ENCODE peak calls at places on chromosomes 12 and 14, in seven cellular contexts. O is T-helper 17 cell, T is right lobe of liver, K is mesenchymal stem cell, P is AG09309, A is foreskin keratinocyte, D is psoas muscle. R is an unnamed sample.

GRCh38 chr14:71361335-71361734 is 454.1 kb downstream of the PCNX1 start:
- DNase-seq in O (no peak), T (no peak), K (peak; percentile 41), P (no peak), A (no peak), D (no peak), R (no peak)

GRCh38 chr12:70955415-70955814 is 34.9 kb upstream of the PTPRR start:
- DNase-seq in O (no peak), T (no peak), K (no peak), P (no peak), A (no peak), D (no peak), R (no peak)

GRCh38 chr12:89353823-89354629 is 1.7 kb upstream of the DUSP6 start:
- DNase-seq in O (peak; percentile 49), T (peak; percentile 87), K (peak; percentile 76), P (no peak), A (peak; percentile 91), D (peak; percentile 83), R (peak; percentile 88)

GRCh38 chr12:60148831-60149230 is 553.0 kb downstream of the SLC16A7 start:
- DNase-seq in O (no peak), T (no peak), K (peak; percentile 58), P (peak; percentile 66), A (peak; percentile 92), D (peak; percentile 1), R (no peak)

GRCh38 chr14:65164068-65164824 is 61.9 kb upstream of the MAX start:
- DNase-seq in O (no peak), T (no peak), K (peak; percentile 58), P (no peak), A (peak; percentile 26), D (no peak), R (peak; percentile 67)

GRCh38 chr14:34649344-34649743 is 19.4 kb upstream of the SNX6 start:
- DNase-seq in O (no peak), T (no peak), K (peak; percentile 95), P (peak; percentile 64), A (peak; percentile 70), D (no peak), R (no peak)

GRCh38 chr12:93419388-93420034 is 22.2 kb downstream of the UBE2N start:
- DNase-seq in O (no peak), T (no peak), K (peak; percentile 72), P (peak; percentile 42), A (no peak), D (no peak), R (peak; percentile 59)

GRCh38 chr12:107493646-107494045 is 192.0 kb upstream of the PWP1 start:
- DNase-seq in O (no peak), T (no peak), K (no peak), P (no peak), A (no peak), D (no peak), R (no peak)

GRCh38 chr12:108734200-108734906 is 3.0 kb upstream of the CORO1C start:
- DNase-seq in O (no peak), T (peak; percentile 34), K (peak; percentile 86), P (peak; percentile 68), A (peak; percentile 100), D (no peak), R (peak; percentile 97)

GRCh38 chr12:68867606-68868005 is 59.6 kb downstream of the MDM2 start:
- DNase-seq in O (no peak), T (no peak), K (no peak), P (no peak), A (no peak), D (no peak), R (no peak)

GRCh38 chr12:121128908-121129704 is 3.6 kb upstream of the P2RX7 start:
- DNase-seq in O (peak; percentile 57), T (peak; percentile 84), K (peak; percentile 97), P (no peak), A (no peak), D (peak; percentile 79), R (no peak)

GRCh38 chr12:118746176-118746575 is 235.2 kb upstream of the SRRM4 start:
- DNase-seq in O (no peak), T (no peak), K (no peak), P (no peak), A (no peak), D (no peak), R (no peak)

GRCh38 chr12:53500119-53500775 is 836 bp upstream of the TARBP2 start:
- DNase-seq in O (no peak), T (no peak), K (peak; percentile 96), P (no peak), A (peak; percentile 65), D (peak; percentile 80), R (no peak)

GRCh38 chr12:55720894-55721444 is 776 bp downstream of the RDH5 start:
- DNase-seq in O (no peak), T (peak; percentile 77), K (peak; percentile 75), P (peak; percentile 91), A (peak; percentile 72), D (peak; percentile 96), R (peak; percentile 92)

R was measured in HT-29.